ENCODE peak calls at places on chromosomes 1 and 21, in nine cellular contexts. R, H, W, U, I, B, M, J and T are unnamed samples. For H3K36me3, the result is how much of the 10 kb centered on the place peaks cover.

GRCh38 chr21:32888971-32889370 is 117.4 kb upstream of the PAXBP1 start:
- DNase-seq in R (no peak), B (no peak), I (no peak), J (no peak), M (no peak), H (no peak), W (no peak), U (no peak), T (no peak)

GRCh38 chr1:154334647-154335350 is 9.5 kb downstream of the ATP8B2 start:
- DNase-seq in U (peak), J (peak), H (peak), R (peak), M (peak), B (peak), W (peak), I (peak), T (peak)

GRCh38 chr1:70459502-70460225 is 48.6 kb downstream of the CTH start:
- DNase-seq in M (no peak), W (peak), H (no peak), R (no peak), B (no peak), I (peak), J (no peak), U (no peak), T (peak)

GRCh38 chr21:34992736-34993135 is 56.4 kb downstream of the RUNX1 start:
- DNase-seq in M (peak), I (peak), R (no peak), U (no peak), B (no peak), H (no peak), J (no peak), W (no peak), T (peak)

GRCh38 chr1:94299627-94300552 is 62.5 kb upstream of the ARHGAP29 start:
- DNase-seq in B (no peak), H (peak), U (no peak), M (no peak), J (no peak), I (peak), W (peak), R (no peak), T (peak)

GRCh38 chr21:45923146-45923545 is 58.4 kb upstream of the COL6A1 start:
- DNase-seq in U (peak), H (peak), J (peak), B (no peak), R (peak), W (peak), I (peak), M (peak), T (peak)

GRCh38 chr1:180160362-180160761 is 5.7 kb downstream of the QSOX1 start:
- DNase-seq in U (no peak), M (no peak), J (no peak), H (no peak), R (no peak), I (no peak), W (no peak), B (no peak), T (no peak)

GRCh38 chr1:115134850-115135484 is 45.7 kb upstream of the TSPAN2 start:
- DNase-seq in I (peak), R (no peak), H (no peak), U (no peak), B (no peak), W (peak), J (no peak), M (no peak), T (peak)

GRCh38 chr1:184634296-184634695 is 120.4 kb downstream of the EDEM3 start:
- DNase-seq in W (no peak), I (no peak), B (no peak), M (no peak), R (peak), U (no peak), J (no peak), H (no peak), T (no peak)

GRCh38 chr1:2623571-2624337 is 9.1 kb downstream of the MMEL1 start:
- DNase-seq in R (no peak), M (no peak), I (no peak), J (no peak), H (peak), B (no peak), W (no peak), U (no peak), T (no peak)

GRCh38 chr1:25565188-25565591 is 21.8 kb downstream of the LDLRAP1 start:
- DNase-seq in M (no peak), R (no peak), H (no peak), J (no peak), W (peak), U (peak), B (peak), I (no peak), T (no peak)

GRCh38 chr1:169563650-169564049 is 22.6 kb downstream of the F5 start:
- DNase-seq in R (no peak), B (no peak), H (no peak), M (no peak), I (no peak), U (no peak), J (no peak), W (no peak), T (no peak)

GRCh38 chr1:169565335-169566271 is 20.7 kb downstream of the F5 start:
- DNase-seq in R (no peak), H (no peak), J (no peak), I (peak), M (no peak), W (no peak), U (no peak), B (no peak), T (no peak)

GRCh38 chr1:169561692-169562091 is 24.6 kb downstream of the F5 start:
- DNase-seq in B (no peak), I (no peak), H (no peak), R (no peak), U (no peak), M (no peak), W (no peak), J (no peak), T (no peak)

GRCh38 chr1:169568497-169568896 is 17.8 kb downstream of the F5 start:
- DNase-seq in M (no peak), R (no peak), B (no peak), J (no peak), I (no peak), W (no peak), U (no peak), H (no peak), T (no peak)

DNA sequence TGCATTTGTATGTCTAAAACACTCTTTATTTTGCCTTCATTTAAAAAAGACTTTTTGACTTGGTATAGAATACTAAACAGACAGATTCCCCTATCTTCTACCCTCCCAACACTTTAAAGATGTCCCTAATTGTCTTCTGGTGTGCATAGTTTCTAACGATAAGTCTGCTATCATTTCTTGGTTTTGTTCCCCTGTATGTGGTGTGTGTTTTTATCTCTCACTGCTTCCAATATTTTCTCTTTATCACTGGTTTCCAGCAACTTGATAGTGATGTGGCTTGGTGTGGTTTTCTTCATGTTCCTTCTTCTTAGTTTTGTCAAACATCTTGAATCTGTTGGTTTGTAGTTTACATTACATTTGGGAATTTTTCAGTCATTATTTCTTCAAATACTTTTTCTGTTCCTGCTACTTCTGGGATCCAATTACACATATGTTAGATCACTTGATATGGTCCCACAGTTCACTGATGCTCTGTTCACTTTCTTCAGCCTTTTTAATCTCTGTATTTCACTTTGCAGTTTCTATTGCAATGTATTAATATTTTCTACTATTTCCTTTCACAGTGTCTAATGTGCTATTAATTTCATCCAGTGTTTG is 23.2 kb downstream of the F5 start:
- DNase-seq in B (no peak), I (no peak), H (no peak), M (no peak), J (no peak), W (no peak), R (no peak), U (no peak), T (no peak)
- H3K36me3 ChIP-seq in B (under half), I (under half), H (under half), M (under half), J (under half), W (under half), R (under half), U (under half), T (under half)

GRCh38 chr1:11046270-11046566 is 821 bp downstream of the MASP2 start:
- DNase-seq in H (no peak), B (no peak), W (no peak), U (no peak), M (peak), I (no peak), J (no peak), R (no peak), T (no peak)
- H3K36me3 ChIP-seq in H (under half), B (under half), W (under half), U (under half), M (under half), I (under half), J (under half), R (under half), T (under half)

GRCh38 chr1:212960932-212961331 is 10.6 kb downstream of the VASH2 start:
- DNase-seq in W (no peak), B (no peak), H (no peak), J (no peak), I (no peak), M (no peak), R (no peak), U (no peak), T (no peak)

GRCh38 chr1:212967767-212968166 is 17.4 kb downstream of the VASH2 start:
- DNase-seq in R (peak), W (peak), M (no peak), J (no peak), H (peak), I (peak), U (no peak), B (peak), T (peak)

GRCh38 chr1:212962509-212962908 is 12.2 kb downstream of the VASH2 start:
- DNase-seq in J (no peak), R (no peak), W (no peak), U (no peak), B (no peak), M (no peak), I (no peak), H (no peak), T (no peak)

GRCh38 chr1:212966619-212967018 is 16.3 kb downstream of the VASH2 start:
- DNase-seq in W (no peak), H (no peak), J (no peak), I (no peak), M (no peak), B (no peak), R (no peak), U (no peak), T (no peak)

GRCh38 chr1:212964102-212964501 is 13.8 kb downstream of the VASH2 start:
- DNase-seq in H (no peak), M (no peak), J (no peak), U (no peak), R (no peak), W (no peak), B (no peak), I (no peak), T (no peak)
- H3K36me3 ChIP-seq in H (under half), M (under half), J (under half), U (under half), R (under half), W (under half), B (under half), I (under half), T (under half)

GRCh38 chr1:225412803-225413338 is 15.0 kb downstream of the LBR start:
- DNase-seq in I (no peak), B (no peak), J (no peak), R (no peak), W (no peak), H (no peak), M (no peak), U (no peak), T (no peak)
- H3K36me3 ChIP-seq in I (under half), B (half or more), J (half or more), R (under half), W (under half), H (half or more), M (under half), U (half or more), T (under half)

GRCh38 chr1:229529639-229530038 is 21.5 kb upstream of the NUP133 start:
- DNase-seq in M (no peak), J (no peak), W (no peak), I (no peak), R (no peak), H (no peak), B (no peak), U (no peak), T (no peak)
- H3K36me3 ChIP-seq in M (under half), J (half or more), W (under half), I (under half), R (under half), H (half or more), B (under half), U (under half), T (under half)

GRCh38 chr1:182380199-182380598 is 11.4 kb downstream of the GLUL start:
- DNase-seq in I (no peak), R (no peak), W (no peak), U (no peak), M (no peak), B (no peak), H (no peak), J (no peak), T (no peak)

GRCh38 chr1:182384387-182384960 is 7.1 kb downstream of the GLUL start:
- DNase-seq in R (no peak), J (no peak), I (no peak), M (no peak), B (no peak), W (no peak), H (no peak), U (no peak), T (no peak)

GRCh38 chr1:182383037-182383661 is 8.4 kb downstream of the GLUL start:
- DNase-seq in R (no peak), B (no peak), U (no peak), I (no peak), W (no peak), M (no peak), H (no peak), J (no peak), T (no peak)

GRCh38 chr1:182383934-182384333 is 7.7 kb downstream of the GLUL start:
- DNase-seq in U (no peak), I (no peak), J (no peak), M (no peak), H (no peak), B (no peak), W (no peak), R (no peak), T (no peak)

DNA sequence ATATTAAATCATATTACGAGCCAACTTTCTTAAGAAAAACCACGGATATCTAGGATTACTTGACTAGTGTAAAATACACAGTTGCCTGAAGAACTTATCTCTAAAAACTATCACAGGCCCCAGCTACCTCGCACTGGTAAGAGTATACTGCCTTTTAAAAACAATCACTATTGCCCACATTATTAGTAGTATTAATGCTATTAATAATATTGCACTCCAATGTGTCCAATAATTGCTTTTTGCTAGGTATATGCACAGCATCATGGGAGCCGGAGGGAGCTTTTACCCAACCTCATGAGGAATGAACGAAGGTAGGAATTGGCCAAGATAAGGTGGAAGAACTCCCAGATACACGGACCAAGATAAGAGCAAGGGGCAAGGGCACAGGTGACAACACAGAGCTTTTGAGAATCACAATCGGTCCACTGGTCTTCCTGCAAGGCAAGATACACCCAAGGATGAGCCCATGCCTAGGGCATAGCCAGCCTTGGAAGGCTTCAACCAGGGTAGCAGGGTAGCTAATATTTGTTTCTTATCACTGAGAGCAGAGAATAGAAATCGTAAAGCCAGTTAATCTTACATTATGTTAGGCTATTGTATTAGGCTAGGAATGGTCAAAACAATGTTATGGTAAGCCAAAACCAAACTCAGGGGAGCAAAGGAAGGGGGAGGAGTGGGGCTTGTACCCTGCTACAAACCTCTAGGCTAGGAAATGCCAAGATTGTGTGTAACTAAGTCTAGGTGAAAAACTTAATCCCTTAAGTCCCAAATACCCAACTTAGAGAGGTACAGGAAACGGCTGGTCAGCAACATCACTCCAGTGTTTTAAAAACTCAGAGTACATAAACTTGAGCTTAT is 9.4 kb downstream of the GLUL start:
- DNase-seq in I (no peak), J (no peak), H (peak), W (no peak), R (no peak), M (no peak), U (no peak), B (no peak), T (no peak)
- H3K36me3 ChIP-seq in I (under half), J (half or more), H (half or more), W (half or more), R (under half), M (under half), U (under half), B (under half), T (under half)

GRCh38 chr1:206816390-206817287 is 44.3 kb upstream of the IL10 start:
- DNase-seq in B (no peak), W (no peak), I (no peak), H (no peak), J (no peak), M (no peak), U (peak), R (no peak), T (no peak)
- H3K36me3 ChIP-seq in B (under half), W (under half), I (under half), H (under half), J (under half), M (under half), U (under half), R (under half), T (under half)

GRCh38 chr1:235710665-235711064 is 61.1 kb upstream of the GNG4 start:
- DNase-seq in U (no peak), H (no peak), B (no peak), J (no peak), I (no peak), W (no peak), M (no peak), R (peak), T (no peak)
- H3K36me3 ChIP-seq in U (under half), H (under half), B (under half), J (under half), I (under half), W (under half), M (under half), R (under half), T (under half)